ENCODE peak calls at places on chromosomes 5 and 9, in five cellular contexts. Q, O, L, E and P are unnamed samples.

GRCh38 chr9:100011062-100011681 is 87.6 kb downstream of the ERP44 start:
- DNase-seq in Q (peak; percentile 67), O (peak; percentile 46), L (peak; percentile 38), E (peak; percentile 59), P (peak; percentile 60)

GRCh38 chr9:110206388-110206787 is 1.6 kb downstream of the C9orf152 start:
- DNase-seq in Q (no peak), O (no peak), L (no peak), E (no peak), P (no peak)

GRCh38 chr9:99046542-99047071 is 58.3 kb upstream of the TGFBR1 start:
- DNase-seq in Q (no peak), O (no peak), L (no peak), E (no peak), P (no peak)

GRCh38 chr5:138490648-138491283 is 25.5 kb downstream of the EGR1 start:
- DNase-seq in Q (no peak), O (no peak), L (no peak), E (no peak), P (peak; percentile 52)

GRCh38 chr9:38039090-38039906 is 29.7 kb downstream of the SHB start:
- DNase-seq in Q (peak; percentile 48), O (peak; percentile 53), L (no peak), E (no peak), P (peak; percentile 64)

GRCh38 chr9:104795857-104796256 is 31.9 kb downstream of the NIPSNAP3B start:
- DNase-seq in Q (no peak), O (no peak), L (no peak), E (no peak), P (no peak)

GRCh38 chr9:132671620-132672412 is 1.6 kb downstream of the GTF3C4 start:
- DNase-seq in Q (peak; percentile 47), O (no peak), L (no peak), E (no peak), P (no peak)

GRCh38 chr5:1006656-1007071 is 1.9 kb upstream of the NKD2 start:
- DNase-seq in Q (no peak), O (no peak), L (no peak), E (no peak), P (no peak)

GRCh38 chr5:9112520-9113291 is 433.2 kb downstream of the SEMA5A start:
- DNase-seq in Q (peak; percentile 62), O (no peak), L (no peak), E (no peak), P (no peak)

GRCh38 chr5:171422902-171423663 is 3.6 kb downstream of the FGF18 start:
- DNase-seq in Q (no peak), O (peak; percentile 24), L (no peak), E (no peak), P (no peak)

GRCh38 chr5:32274548-32275420 is 38.0 kb downstream of the MTMR12 start:
- DNase-seq in Q (peak; percentile 72), O (no peak), L (no peak), E (no peak), P (no peak)

GRCh38 chr5:32275421-32275765 is 37.3 kb downstream of the MTMR12 start:
- DNase-seq in Q (no peak), O (no peak), L (no peak), E (peak; percentile 81), P (no peak)

GRCh38 chr5:32277782-32278181 is 35.0 kb downstream of the MTMR12 start:
- DNase-seq in Q (no peak), O (no peak), L (no peak), E (no peak), P (no peak)

GRCh38 chr5:32278403-32278802 is 34.3 kb downstream of the MTMR12 start:
- DNase-seq in Q (peak; percentile 82), O (no peak), L (no peak), E (no peak), P (no peak)

GRCh38 chr5:32276173-32276853 is 36.4 kb downstream of the MTMR12 start:
- DNase-seq in Q (peak; percentile 47), O (no peak), L (no peak), E (peak; percentile 23), P (no peak)
- H3K9ac ChIP-seq in Q (no peak overlapping the region), O (no peak overlapping the region), L (no peak overlapping the region), E (no peak overlapping the region), P (no peak overlapping the region)

GRCh38 chr5:180112101-180112861 is 40.7 kb upstream of the RNF130 start:
- DNase-seq in Q (no peak), O (peak; percentile 7), L (no peak), E (no peak), P (no peak)

GRCh38 chr5:180116077-180116375 is 44.5 kb upstream of the RNF130 start:
- DNase-seq in Q (no peak), O (peak; percentile 37), L (no peak), E (no peak), P (no peak)

GRCh38 chr5:180113660-180114303 is 42.2 kb upstream of the RNF130 start:
- DNase-seq in Q (no peak), O (peak; percentile 12), L (no peak), E (no peak), P (no peak)

GRCh38 chr5:180115326-180116076 is 43.9 kb upstream of the RNF130 start:
- DNase-seq in Q (no peak), O (peak; percentile 15), L (no peak), E (no peak), P (no peak)

GRCh38 chr5:180114304-180115003 is 42.9 kb upstream of the RNF130 start:
- DNase-seq in Q (no peak), O (peak; percentile 16), L (no peak), E (no peak), P (no peak)
- TF ChIP-seq SMC3 in Q (no peak), O (no peak), L (no peak), E (no peak), P (no peak)

GRCh38 chr9:4937436-4937835 is 47.6 kb upstream of the JAK2 start:
- DNase-seq in Q (no peak), O (no peak), L (no peak), E (peak; percentile 39), P (no peak)
- H3K4me2 ChIP-seq in Q (no peak overlapping the region), O (no peak overlapping the region), L (peak overlapping the region; percentile 46), E (peak overlapping the region; percentile 26), P (no peak overlapping the region)

DNA sequence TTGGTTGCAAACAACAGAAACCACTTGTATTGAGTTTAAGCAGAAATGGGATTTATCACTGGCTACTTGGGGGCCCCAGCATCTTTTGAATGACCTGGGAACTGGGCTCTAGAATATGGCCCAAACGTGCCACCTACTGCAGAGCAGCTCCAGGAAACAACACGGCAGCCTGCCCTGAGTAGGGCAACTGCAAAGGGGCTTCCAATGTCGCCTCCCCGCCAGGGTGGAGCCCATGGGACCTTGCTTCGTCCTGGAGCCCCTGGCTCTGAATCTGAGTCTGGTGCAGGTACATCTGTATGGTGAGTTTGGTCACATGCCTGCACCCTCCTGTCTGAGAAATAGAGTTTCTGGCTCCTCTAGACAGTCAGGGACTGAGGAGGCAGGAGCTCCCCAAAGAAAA is 38.6 kb downstream of the BOD1 start:
- DNase-seq in Q (no peak), O (no peak), L (no peak), E (no peak), P (no peak)
- H3K9ac ChIP-seq in Q (no peak overlapping the region), O (no peak overlapping the region), L (no peak overlapping the region), E (no peak overlapping the region), P (no peak overlapping the region)

GRCh38 chr9:3455088-3455487 is 70.7 kb downstream of the RFX3 start:
- DNase-seq in Q (peak; percentile 22), O (no peak), L (no peak), E (no peak), P (no peak)
- TF ChIP-seq SMC3 in Q (no peak), O (no peak), L (no peak), E (no peak), P (no peak)

GRCh38 chr9:70579686-70580085 is 165.2 kb upstream of the KLF9 start:
- DNase-seq in Q (no peak), O (no peak), L (no peak), E (no peak), P (no peak)
- H3K4me2 ChIP-seq in Q (no peak overlapping the region), O (no peak overlapping the region), L (no peak overlapping the region), E (no peak overlapping the region), P (no peak overlapping the region)

DNA sequence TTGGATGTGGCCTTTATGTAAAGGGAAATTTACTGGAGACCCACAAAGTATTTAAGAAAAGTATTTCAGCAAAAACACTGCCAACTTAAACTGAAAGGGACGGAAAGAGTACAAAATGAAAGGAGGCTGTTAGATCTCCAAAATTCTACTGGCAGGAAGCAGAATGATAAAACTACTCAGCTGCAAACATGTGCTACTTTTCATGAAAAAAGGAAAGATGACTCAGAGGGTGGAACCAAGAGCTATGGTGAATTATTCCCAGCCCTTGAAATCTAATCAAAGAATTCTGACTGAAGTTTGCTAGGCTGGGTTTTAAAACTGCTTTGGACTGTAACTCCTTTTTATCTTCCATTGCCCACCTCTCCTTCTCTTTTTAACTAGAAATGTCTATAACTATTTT is 58.6 kb upstream of the ZBED3 start:
- DNase-seq in Q (peak; percentile 67), O (no peak), L (no peak), E (no peak), P (no peak)
- H3K9ac ChIP-seq in Q (no peak overlapping the region), O (no peak overlapping the region), L (no peak overlapping the region), E (no peak overlapping the region), P (no peak overlapping the region)

GRCh38 chr5:150521522-150521817 is 13.5 kb downstream of the NDST1 start:
- DNase-seq in Q (no peak), O (no peak), L (no peak), E (no peak), P (no peak)
- TF ChIP-seq SMC3 in Q (no peak), O (no peak), L (no peak), E (no peak), P (no peak)

GRCh38 chr9:91024841-91025240 is 223.2 kb downstream of the SYK start:
- DNase-seq in Q (no peak), O (no peak), L (no peak), E (no peak), P (no peak)
- H3K4me2 ChIP-seq in Q (no peak overlapping the region), O (no peak overlapping the region), L (no peak overlapping the region), E (no peak overlapping the region), P (no peak overlapping the region)